ENCODE peak calls at places on chromosomes 16 and 17, in six cellular contexts. One of them, this sample, is unnamed.

GRCh38 chr16:48393843-48394703 is 8.9 kb upstream of the SIAH1 start:
- DNase-seq in fibroblast of lung: peak; percentile 58
- DNase-seq in heart right ventricle: no peak
- DNase-seq in fibroblast of mammary gland: peak; percentile 97
- DNase-seq in GM06990: no peak
- DNase-seq in cardiac fibroblast: peak; percentile 69
- DNase-seq in this sample: no peak

GRCh38 chr16:67936876-67937605 is 391 bp upstream of the PSMB10 start:
- DNase-seq in fibroblast of lung: no peak
- DNase-seq in heart right ventricle: no peak
- DNase-seq in fibroblast of mammary gland: no peak
- DNase-seq in GM06990: no peak
- DNase-seq in cardiac fibroblast: no peak
- DNase-seq in this sample: peak; percentile 91

GRCh38 chr16:52251495-52251894 is 295.4 kb downstream of the TOX3 start:
- DNase-seq in fibroblast of lung: peak; percentile 6
- DNase-seq in heart right ventricle: no peak
- DNase-seq in fibroblast of mammary gland: no peak
- DNase-seq in GM06990: no peak
- DNase-seq in cardiac fibroblast: no peak
- DNase-seq in this sample: no peak

GRCh38 chr16:79562166-79562823 is 38.2 kb downstream of the MAF start:
- DNase-seq in fibroblast of lung: no peak
- DNase-seq in heart right ventricle: no peak
- DNase-seq in fibroblast of mammary gland: no peak
- DNase-seq in GM06990: no peak
- DNase-seq in cardiac fibroblast: no peak
- DNase-seq in this sample: no peak

GRCh38 chr16:89475144-89475543 is 15.2 kb downstream of the ANKRD11 start:
- DNase-seq in fibroblast of lung: peak; percentile 15
- DNase-seq in heart right ventricle: no peak
- DNase-seq in fibroblast of mammary gland: no peak
- DNase-seq in GM06990: no peak
- DNase-seq in cardiac fibroblast: no peak
- DNase-seq in this sample: no peak

GRCh38 chr17:62805234-62805633 is 2.9 kb downstream of the MARCHF10 start:
- DNase-seq in fibroblast of lung: peak; percentile 54
- DNase-seq in heart right ventricle: no peak
- DNase-seq in fibroblast of mammary gland: peak; percentile 46
- DNase-seq in GM06990: no peak
- DNase-seq in cardiac fibroblast: no peak
- DNase-seq in this sample: no peak

GRCh38 chr16:19523559-19524355 is at the start of gene CCP110:
- DNase-seq in fibroblast of lung: peak; percentile 96
- DNase-seq in heart right ventricle: peak; percentile 96
- DNase-seq in fibroblast of mammary gland: peak; percentile 95
- DNase-seq in GM06990: peak; percentile 92
- DNase-seq in cardiac fibroblast: peak; percentile 97
- DNase-seq in this sample: peak; percentile 91

GRCh38 chr16:65323655-65324237 is 201.9 kb upstream of the CDH11 start:
- DNase-seq in fibroblast of lung: no peak
- DNase-seq in heart right ventricle: no peak
- DNase-seq in fibroblast of mammary gland: no peak
- DNase-seq in GM06990: no peak
- DNase-seq in cardiac fibroblast: no peak
- DNase-seq in this sample: no peak

GRCh38 chr17:5123343-5124124 is 7.7 kb downstream of the USP6 start:
- DNase-seq in fibroblast of lung: no peak
- DNase-seq in heart right ventricle: no peak
- DNase-seq in fibroblast of mammary gland: no peak
- DNase-seq in GM06990: no peak
- DNase-seq in cardiac fibroblast: no peak
- DNase-seq in this sample: no peak

GRCh38 chr16:80883159-80883642 is 78.8 kb upstream of the CDYL2 start:
- DNase-seq in fibroblast of lung: no peak
- DNase-seq in heart right ventricle: no peak
- DNase-seq in fibroblast of mammary gland: no peak
- DNase-seq in GM06990: no peak
- DNase-seq in cardiac fibroblast: no peak
- DNase-seq in this sample: no peak

GRCh38 chr16:51630051-51630450 is 479.0 kb upstream of the SALL1 start:
- DNase-seq in fibroblast of lung: no peak
- DNase-seq in heart right ventricle: no peak
- DNase-seq in fibroblast of mammary gland: no peak
- DNase-seq in GM06990: no peak
- DNase-seq in cardiac fibroblast: no peak
- DNase-seq in this sample: no peak

GRCh38 chr17:61397086-61397842 is 2.4 kb upstream of the TBX2 start:
- DNase-seq in fibroblast of lung: no peak
- DNase-seq in heart right ventricle: no peak
- DNase-seq in fibroblast of mammary gland: no peak
- DNase-seq in GM06990: no peak
- DNase-seq in cardiac fibroblast: peak; percentile 37
- DNase-seq in this sample: peak; percentile 42

GRCh38 chr17:33871720-33872535 is 383.2 kb upstream of the CCL2 start:
- DNase-seq in fibroblast of lung: peak; percentile 85
- DNase-seq in heart right ventricle: no peak
- DNase-seq in fibroblast of mammary gland: peak; percentile 23
- DNase-seq in GM06990: no peak
- DNase-seq in cardiac fibroblast: no peak
- DNase-seq in this sample: no peak

GRCh38 chr17:68567035-68567434 is 34.1 kb downstream of the FAM20A start:
- DNase-seq in fibroblast of lung: no peak
- DNase-seq in heart right ventricle: no peak
- DNase-seq in fibroblast of mammary gland: no peak
- DNase-seq in GM06990: no peak
- DNase-seq in cardiac fibroblast: no peak
- DNase-seq in this sample: no peak

GRCh38 chr17:56653877-56654276 is 60.4 kb downstream of the NOG start:
- DNase-seq in fibroblast of lung: peak; percentile 52
- DNase-seq in heart right ventricle: no peak
- DNase-seq in fibroblast of mammary gland: peak; percentile 33
- DNase-seq in GM06990: peak; percentile 11
- DNase-seq in cardiac fibroblast: peak; percentile 14
- DNase-seq in this sample: peak; percentile 74

GRCh38 chr17:78561166-78561565 is 16.0 kb downstream of the DNAH17 start:
- DNase-seq in fibroblast of lung: no peak
- DNase-seq in heart right ventricle: no peak
- DNase-seq in fibroblast of mammary gland: no peak
- DNase-seq in GM06990: no peak
- DNase-seq in cardiac fibroblast: no peak
- DNase-seq in this sample: no peak

GRCh38 chr16:22317001-22317530 is 19.9 kb downstream of the POLR3E start:
- DNase-seq in fibroblast of lung: no peak
- DNase-seq in heart right ventricle: no peak
- DNase-seq in fibroblast of mammary gland: no peak
- DNase-seq in GM06990: no peak
- DNase-seq in cardiac fibroblast: no peak
- DNase-seq in this sample: no peak

GRCh38 chr17:61625564-61625963 is 34.5 kb upstream of the NACA2 start:
- DNase-seq in fibroblast of lung: no peak
- DNase-seq in heart right ventricle: no peak
- DNase-seq in fibroblast of mammary gland: no peak
- DNase-seq in GM06990: no peak
- DNase-seq in cardiac fibroblast: no peak
- DNase-seq in this sample: no peak

GRCh38 chr16:82031116-82032084 is 3.7 kb upstream of the HSD17B2 start:
- DNase-seq in fibroblast of lung: peak; percentile 70
- DNase-seq in heart right ventricle: no peak
- DNase-seq in fibroblast of mammary gland: peak; percentile 55
- DNase-seq in GM06990: no peak
- DNase-seq in cardiac fibroblast: peak; percentile 68
- DNase-seq in this sample: peak; percentile 46

GRCh38 chr16:67605641-67606040 is 39.3 kb upstream of the CARMIL2 start:
- DNase-seq in fibroblast of lung: no peak
- DNase-seq in heart right ventricle: no peak
- DNase-seq in fibroblast of mammary gland: no peak
- DNase-seq in GM06990: no peak
- DNase-seq in cardiac fibroblast: no peak
- DNase-seq in this sample: no peak

GRCh38 chr17:50830994-50831393 is 4.4 kb upstream of the WFIKKN2 start:
- DNase-seq in fibroblast of lung: no peak
- DNase-seq in heart right ventricle: no peak
- DNase-seq in fibroblast of mammary gland: no peak
- DNase-seq in GM06990: no peak
- DNase-seq in cardiac fibroblast: no peak
- DNase-seq in this sample: no peak

GRCh38 chr16:75584108-75584507 is 17.9 kb downstream of the GABARAPL2 start:
- DNase-seq in fibroblast of lung: no peak
- DNase-seq in heart right ventricle: no peak
- DNase-seq in fibroblast of mammary gland: no peak
- DNase-seq in GM06990: peak; percentile 18
- DNase-seq in cardiac fibroblast: no peak
- DNase-seq in this sample: no peak

GRCh38 chr17:38903404-38903803 is 22.0 kb upstream of the LASP1NB start:
- DNase-seq in fibroblast of lung: no peak
- DNase-seq in heart right ventricle: no peak
- DNase-seq in fibroblast of mammary gland: no peak
- DNase-seq in GM06990: no peak
- DNase-seq in cardiac fibroblast: no peak
- DNase-seq in this sample: no peak

GRCh38 chr17:55601874-55602364 is 90.7 kb upstream of the SMIM36 start:
- DNase-seq in fibroblast of lung: no peak
- DNase-seq in heart right ventricle: no peak
- DNase-seq in fibroblast of mammary gland: peak; percentile 70
- DNase-seq in GM06990: no peak
- DNase-seq in cardiac fibroblast: peak; percentile 77
- DNase-seq in this sample: peak; percentile 36

GRCh38 chr16:69618307-69618706 is 52.5 kb downstream of the NFAT5 start:
- DNase-seq in fibroblast of lung: peak; percentile 51
- DNase-seq in heart right ventricle: no peak
- DNase-seq in fibroblast of mammary gland: peak; percentile 21
- DNase-seq in GM06990: no peak
- DNase-seq in cardiac fibroblast: peak; percentile 35
- DNase-seq in this sample: no peak

GRCh38 chr16:61987474-61988012 is 48.7 kb downstream of the CDH8 start:
- DNase-seq in fibroblast of lung: no peak
- DNase-seq in heart right ventricle: no peak
- DNase-seq in fibroblast of mammary gland: no peak
- DNase-seq in GM06990: no peak
- DNase-seq in cardiac fibroblast: no peak
- DNase-seq in this sample: no peak

GRCh38 chr16:24540575-24541240 is 1.3 kb downstream of the RBBP6 start:
- DNase-seq in fibroblast of lung: peak; percentile 16
- DNase-seq in heart right ventricle: no peak
- DNase-seq in fibroblast of mammary gland: no peak
- DNase-seq in GM06990: peak; percentile 13
- DNase-seq in cardiac fibroblast: no peak
- DNase-seq in this sample: peak; percentile 41

GRCh38 chr16:14177704-14178103 is 106.6 kb downstream of the MRTFB start:
- DNase-seq in fibroblast of lung: no peak
- DNase-seq in heart right ventricle: no peak
- DNase-seq in fibroblast of mammary gland: no peak
- DNase-seq in GM06990: no peak
- DNase-seq in cardiac fibroblast: no peak
- DNase-seq in this sample: no peak

GRCh38 chr17:81578561-81579225 is 26.5 kb upstream of the FAAP100 start:
- DNase-seq in fibroblast of lung: no peak
- DNase-seq in heart right ventricle: no peak
- DNase-seq in fibroblast of mammary gland: no peak
- DNase-seq in GM06990: no peak
- DNase-seq in cardiac fibroblast: no peak
- DNase-seq in this sample: no peak
- TF ChIP-seq CTCF in fibroblast of lung: no peak
- TF ChIP-seq CTCF in heart right ventricle: no peak
- TF ChIP-seq CTCF in fibroblast of mammary gland: no peak
- TF ChIP-seq CTCF in GM06990: no peak
- TF ChIP-seq CTCF in cardiac fibroblast: no peak
- TF ChIP-seq CTCF in this sample: no peak

GRCh38 chr16:8380311-8380710 is 210.0 kb downstream of the TMEM114 start:
- DNase-seq in fibroblast of lung: no peak
- DNase-seq in heart right ventricle: no peak
- DNase-seq in fibroblast of mammary gland: no peak
- DNase-seq in GM06990: no peak
- DNase-seq in cardiac fibroblast: no peak
- DNase-seq in this sample: no peak
- TF ChIP-seq CTCF in fibroblast of lung: no peak
- TF ChIP-seq CTCF in heart right ventricle: no peak
- TF ChIP-seq CTCF in fibroblast of mammary gland: no peak
- TF ChIP-seq CTCF in GM06990: no peak
- TF ChIP-seq CTCF in cardiac fibroblast: no peak
- TF ChIP-seq CTCF in this sample: no peak

DNA sequence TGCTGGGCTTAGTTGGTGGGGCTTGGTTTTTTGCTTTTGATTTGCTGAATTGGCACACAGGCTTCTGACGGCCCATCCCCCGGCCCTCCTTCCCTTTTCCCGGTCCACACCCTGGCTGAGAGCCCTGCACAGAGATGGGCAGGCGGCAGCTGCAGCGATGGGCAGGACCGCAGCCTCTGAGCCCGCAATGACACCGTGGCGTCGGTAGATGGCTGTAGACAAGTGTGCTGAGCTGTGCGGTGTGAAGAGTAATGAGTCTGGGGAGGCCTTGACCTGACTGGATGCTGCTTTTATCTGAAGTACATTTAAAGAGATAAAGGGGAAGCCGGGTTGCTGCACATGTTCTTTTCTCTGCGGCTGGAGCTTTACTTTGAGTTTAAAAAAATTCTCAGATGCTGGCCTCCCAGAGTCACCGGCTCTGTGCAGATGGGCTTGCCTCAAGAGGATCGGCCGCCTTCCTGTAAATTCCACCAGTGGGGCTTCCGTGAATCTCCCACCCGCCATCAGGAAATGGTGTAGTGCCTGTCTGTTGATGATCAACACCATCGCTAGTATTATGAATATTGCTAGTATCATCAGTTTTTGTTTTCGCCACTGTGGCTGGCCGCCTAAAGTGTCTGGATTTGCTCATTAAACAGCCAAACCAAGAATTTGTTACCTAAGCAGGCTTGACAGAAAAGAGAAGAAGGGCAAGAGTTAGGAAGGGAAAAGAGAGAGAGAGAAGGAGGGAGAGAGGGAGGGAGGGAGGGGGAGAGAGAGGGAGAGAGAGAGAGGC is 245.6 kb upstream of the RBFOX1 start:
- DNase-seq in fibroblast of lung: no peak
- DNase-seq in heart right ventricle: peak; percentile 33
- DNase-seq in fibroblast of mammary gland: no peak
- DNase-seq in GM06990: no peak
- DNase-seq in cardiac fibroblast: no peak
- DNase-seq in this sample: no peak
- TF ChIP-seq CTCF in fibroblast of lung: no peak
- TF ChIP-seq CTCF in heart right ventricle: peak; percentile 37
- TF ChIP-seq CTCF in fibroblast of mammary gland: no peak
- TF ChIP-seq CTCF in GM06990: no peak
- TF ChIP-seq CTCF in cardiac fibroblast: no peak
- TF ChIP-seq CTCF in this sample: no peak

DNA sequence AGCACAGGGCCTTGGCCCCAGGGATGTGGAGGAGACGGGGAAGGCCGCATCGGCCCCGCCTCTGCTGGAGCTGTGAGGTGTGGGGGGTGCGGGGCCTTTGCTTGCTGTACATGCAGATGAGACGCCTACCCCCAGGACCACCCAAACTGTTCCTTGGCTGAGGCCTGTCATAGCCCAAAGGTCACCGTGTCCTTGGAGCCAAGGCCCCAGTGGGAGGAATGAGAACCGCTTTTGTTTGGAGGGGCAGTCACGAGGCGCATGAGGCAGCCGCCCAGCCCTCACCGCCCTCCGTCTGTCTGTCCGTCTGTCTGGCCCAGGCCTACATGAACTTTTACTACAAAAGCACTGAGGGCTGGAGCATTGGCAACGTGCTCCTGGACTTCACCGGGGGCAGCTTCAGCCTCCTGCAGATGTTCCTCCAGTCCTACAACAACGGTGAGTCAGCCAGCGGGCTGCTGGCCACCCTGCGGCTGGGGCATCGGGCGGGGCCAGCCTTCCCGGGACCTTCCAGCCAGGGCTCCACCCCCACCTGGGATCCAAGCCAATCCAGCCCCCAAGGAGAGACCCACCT is 8.8 kb downstream of the TAX1BP3 start:
- DNase-seq in fibroblast of lung: peak; percentile 89
- DNase-seq in heart right ventricle: peak; percentile 77
- DNase-seq in fibroblast of mammary gland: peak; percentile 96
- DNase-seq in GM06990: no peak
- DNase-seq in cardiac fibroblast: peak; percentile 95
- DNase-seq in this sample: no peak
- TF ChIP-seq CTCF in fibroblast of lung: peak; percentile 44
- TF ChIP-seq CTCF in heart right ventricle: peak; percentile 24
- TF ChIP-seq CTCF in fibroblast of mammary gland: peak; percentile 39
- TF ChIP-seq CTCF in GM06990: no peak
- TF ChIP-seq CTCF in cardiac fibroblast: peak; percentile 33
- TF ChIP-seq CTCF in this sample: no peak

This sample was measured in GM20000.